ENCODE peak calls at places on chromosome 4, in ten cellular contexts. B is A673; O is activated CD8-positive, alpha-beta T cell treated with anti-CD3 and anti-CD28 coated beads for 36 hours; N is colonic mucosa; W is HFF-Myc; S is testis; H is GM06990; Y is cardiac muscle cell; I is RWPE1; P is tibial nerve. J is an unnamed sample.
A peak's percentile ranks its signal among the peaks of the same experiment; 100 is the strongest.

GRCh38 chr4:144355809-144356757 is 215.6 kb upstream of the GYPA start:
- DNase-seq in S (peak; percentile 70), Y (peak; percentile 96), N (peak; percentile 23), O (peak; percentile 52), I (peak; percentile 55), W (peak; percentile 78), H (peak; percentile 49), P (peak; percentile 13), B (peak; percentile 88), J (no peak)

GRCh38 chr4:6762244-6762615 is 20.3 kb upstream of the KIAA0232 start:
- DNase-seq in Y (no peak), W (no peak), O (no peak), B (no peak), N (no peak), P (no peak), H (no peak), S (no peak), I (no peak), J (no peak)

GRCh38 chr4:76801621-76802545 is 96.1 kb downstream of the SOWAHB start:
- DNase-seq in I (no peak), S (peak; percentile 44), W (no peak), P (no peak), O (no peak), Y (peak; percentile 51), N (no peak), B (peak; percentile 71), H (no peak), J (no peak)

GRCh38 chr4:1041147-1041935 is 29.9 kb downstream of the FGFRL1 start:
- DNase-seq in N (no peak), P (no peak), O (no peak), Y (peak; percentile 66), H (no peak), S (no peak), B (no peak), I (no peak), W (no peak), J (no peak)

GRCh38 chr4:24988776-24989175 is 42.0 kb downstream of the LGI2 start:
- DNase-seq in S (peak; percentile 23), P (no peak), W (no peak), I (peak; percentile 32), Y (peak; percentile 71), B (peak; percentile 42), H (no peak), O (no peak), N (no peak), J (no peak)

GRCh38 chr4:26854701-26855100 is 5.9 kb upstream of the STIM2 start:
- DNase-seq in Y (no peak), H (no peak), B (no peak), I (no peak), S (no peak), P (no peak), W (no peak), N (no peak), O (no peak), J (no peak)

GRCh38 chr4:79917246-79917645 is 155.8 kb downstream of the ANTXR2 start:
- DNase-seq in I (peak; percentile 20), W (peak; percentile 22), B (peak; percentile 58), S (peak; percentile 46), H (peak; percentile 8), P (no peak), Y (peak; percentile 67), O (peak; percentile 78), N (peak; percentile 43), J (no peak)

GRCh38 chr4:156781852-156782251 is 189.7 kb downstream of the PDGFC start:
- DNase-seq in O (no peak), N (no peak), H (no peak), Y (no peak), B (no peak), P (no peak), W (no peak), S (no peak), I (peak; percentile 58), J (no peak)

GRCh38 chr4:107278791-107279481 is 242.8 kb upstream of the DKK2 start:
- DNase-seq in S (no peak), I (no peak), N (no peak), Y (no peak), P (no peak), H (no peak), O (no peak), B (no peak), W (peak; percentile 66), J (no peak)

GRCh38 chr4:35565640-35566039 is 678.7 kb downstream of the ARAP2 start:
- DNase-seq in I (no peak), H (no peak), N (no peak), S (no peak), B (no peak), Y (no peak), P (no peak), O (no peak), W (no peak), J (no peak)

GRCh38 chr4:183328832-183329231 is 6.6 kb upstream of the CLDN24 start:
- DNase-seq in B (peak; percentile 30), O (no peak), N (no peak), P (no peak), S (no peak), Y (peak; percentile 81), H (no peak), I (no peak), W (no peak), J (no peak)

GRCh38 chr4:85747871-85748491 is 273.0 kb downstream of the ARHGAP24 start:
- DNase-seq in B (peak; percentile 70), Y (peak; percentile 92), N (peak; percentile 43), H (peak; percentile 20), O (peak; percentile 16), W (peak; percentile 72), S (peak; percentile 75), I (peak; percentile 21), P (no peak), J (no peak)

GRCh38 chr4:67332627-67333026 is 212.7 kb downstream of the CENPC start:
- DNase-seq in P (no peak), N (no peak), O (peak; percentile 3), W (no peak), S (no peak), H (no peak), Y (peak; percentile 18), B (no peak), I (peak; percentile 15), J (no peak)

GRCh38 chr4:90027565-90027964 is 99.6 kb upstream of the CCSER1 start:
- DNase-seq in B (no peak), W (no peak), H (no peak), S (no peak), N (no peak), Y (no peak), P (no peak), I (no peak), O (no peak), J (no peak)

GRCh38 chr4:90025248-90025647 is 101.9 kb upstream of the CCSER1 start:
- DNase-seq in I (no peak), W (no peak), N (no peak), H (no peak), P (no peak), S (no peak), Y (peak; percentile 6), O (no peak), B (no peak), J (no peak)

GRCh38 chr4:90030202-90030601 is 97.0 kb upstream of the CCSER1 start:
- DNase-seq in Y (no peak), S (no peak), N (no peak), P (no peak), W (no peak), H (no peak), I (no peak), O (no peak), B (no peak), J (no peak)

GRCh38 chr4:90028460-90028859 is 98.7 kb upstream of the CCSER1 start:
- DNase-seq in H (no peak), B (no peak), O (no peak), N (no peak), Y (no peak), I (no peak), S (no peak), P (no peak), W (no peak), J (no peak)

DNA sequence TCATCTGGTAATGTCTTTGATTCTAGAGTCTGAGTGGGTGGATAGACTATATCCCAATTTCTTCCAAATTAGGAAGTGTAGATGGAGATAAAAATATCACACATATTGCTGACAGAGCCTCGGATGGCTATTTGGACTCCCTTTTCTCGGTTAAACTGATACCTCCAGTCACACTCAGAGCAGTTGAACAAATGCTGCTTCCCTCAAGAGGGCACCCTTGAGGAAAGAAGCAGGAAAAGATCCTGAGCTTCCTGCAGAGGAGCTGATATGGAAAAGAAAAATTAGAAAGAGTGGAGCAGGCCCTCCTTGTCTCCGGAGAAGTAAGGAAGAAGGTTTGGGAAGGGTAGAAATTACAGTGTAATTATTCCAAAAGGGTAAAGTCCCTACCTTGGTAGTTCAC is 96.2 kb upstream of the CCSER1 start:
- DNase-seq in B (no peak), H (no peak), W (no peak), S (peak; percentile 45), O (no peak), I (no peak), P (no peak), Y (no peak), N (no peak), J (no peak)
- TF ChIP-seq CTCF in B (peak; percentile 27), H (no peak), W (no peak), S (peak; percentile 8), O (no peak), I (no peak), P (no peak), Y (no peak), N (peak; percentile 20), J (no peak)

DNA sequence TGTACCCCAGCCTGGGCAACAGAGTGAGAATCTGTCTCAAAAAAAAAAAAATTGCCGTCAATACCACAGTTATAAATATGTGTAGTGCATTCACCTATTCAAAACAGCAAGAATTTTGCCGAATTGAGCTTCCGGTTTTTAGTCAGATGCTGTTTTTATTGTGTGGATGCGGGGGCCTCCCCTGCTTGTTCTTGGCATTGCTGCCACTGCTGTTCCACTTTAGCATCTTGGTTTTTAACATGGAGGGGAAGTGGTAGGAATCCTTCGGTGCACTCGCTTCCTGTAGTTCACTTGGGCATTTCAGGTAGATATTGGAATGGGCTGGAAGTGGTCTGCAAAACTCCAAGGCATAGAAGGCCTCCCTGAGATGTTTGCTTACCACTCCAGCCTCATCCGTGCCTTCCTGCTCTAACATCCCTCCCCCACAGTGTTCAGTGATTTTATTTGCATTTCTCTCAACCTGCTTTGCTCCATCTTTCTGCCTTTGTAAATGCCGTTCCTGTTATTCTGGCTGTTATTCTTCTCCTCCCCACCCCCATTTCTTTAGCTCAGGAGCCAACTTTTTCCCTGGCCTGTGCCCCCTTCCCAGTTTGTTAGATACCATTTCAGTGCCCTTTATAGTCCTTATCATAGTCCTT is 25.5 kb downstream of the MOB1B start:
- DNase-seq in H (peak; percentile 53), O (peak; percentile 54), P (no peak), S (no peak), I (no peak), B (no peak), N (no peak), W (no peak), Y (no peak), J (no peak)
- TF ChIP-seq CTCF in H (peak; percentile 29), O (no peak), P (no peak), S (no peak), I (no peak), B (no peak), N (no peak), W (no peak), Y (no peak), J (no peak)

GRCh38 chr4:65559270-65559669 is 111.0 kb downstream of the EPHA5 start:
- DNase-seq in W (no peak), N (no peak), S (no peak), P (no peak), O (no peak), I (no peak), H (no peak), B (no peak), Y (no peak), J (no peak)
- TF ChIP-seq CTCF in W (no peak), N (no peak), S (no peak), P (no peak), O (no peak), I (no peak), H (no peak), B (no peak), Y (no peak), J (no peak)

GRCh38 chr4:149896428-149896827 is 80.8 kb upstream of the IQCM start:
- DNase-seq in O (no peak), H (no peak), I (peak; percentile 45), S (peak; percentile 30), B (peak; percentile 87), W (peak; percentile 27), N (no peak), Y (peak; percentile 42), P (no peak), J (no peak)
- TF ChIP-seq CTCF in O (no peak), H (no peak), I (peak; percentile 64), S (no peak), B (peak; percentile 73), W (peak; percentile 72), N (peak; percentile 31), Y (peak; percentile 52), P (no peak), J (peak; percentile 43)